ENCODE peak calls at places on chromosomes 16 and 17, in six cellular contexts. E is colonic mucosa, T is lower leg skin, J is AG04450, H is astrocyte, Y is suprapubic skin. W is an unnamed sample.

GRCh38 chr16:16006650-16007049 is 57.2 kb downstream of the ABCC1 start:
- DNase-seq in T (no peak), Y (no peak), H (no peak), E (no peak), J (no peak), W (no peak)

GRCh38 chr16:80233097-80233835 is 307.5 kb upstream of the DYNLRB2 start:
- DNase-seq in E (no peak), Y (no peak), T (no peak), J (no peak), H (peak), W (no peak)

GRCh38 chr16:48498761-48499600 is 111.0 kb downstream of the N4BP1 start:
- DNase-seq in J (no peak), E (peak), T (peak), H (peak), Y (no peak), W (no peak)

GRCh38 chr17:77425791-77426641 is 285.2 kb downstream of the SEC14L1 start:
- DNase-seq in E (no peak), Y (no peak), H (peak), J (peak), T (no peak), W (no peak)

GRCh38 chr16:81798311-81799137 is 19.4 kb downstream of the PLCG2 start:
- DNase-seq in H (no peak), J (no peak), Y (no peak), E (no peak), T (no peak), W (no peak)

GRCh38 chr17:70099267-70099666 is 24.2 kb downstream of the KCNJ16 start:
- DNase-seq in E (no peak), H (no peak), Y (no peak), J (no peak), T (no peak), W (no peak)

GRCh38 chr17:35344262-35344661 is 29.2 kb downstream of the SLFN11 start:
- DNase-seq in H (no peak), J (no peak), E (no peak), T (no peak), Y (no peak), W (no peak)

GRCh38 chr17:34383225-34383615 is 20.2 kb upstream of the CCL1 start:
- DNase-seq in T (peak), J (no peak), Y (no peak), H (no peak), E (no peak), W (no peak)

GRCh38 chr16:85460252-85460982 is 152.7 kb upstream of the GSE1 start:
- DNase-seq in T (no peak), Y (no peak), H (no peak), J (no peak), E (peak), W (peak)

GRCh38 chr16:61936522-61936921 is 99.7 kb downstream of the CDH8 start:
- DNase-seq in T (no peak), J (no peak), E (no peak), Y (no peak), H (no peak), W (no peak)

GRCh38 chr17:78944026-78944425 is 18.8 kb upstream of the TIMP2 start:
- DNase-seq in Y (no peak), T (no peak), H (no peak), E (no peak), J (no peak), W (no peak)

GRCh38 chr17:66989076-66989475 is 24.6 kb downstream of the CACNG4 start:
- DNase-seq in J (no peak), Y (no peak), E (no peak), T (no peak), H (no peak), W (no peak)

GRCh38 chr17:73203788-73204479 is 11.1 kb downstream of the COG1 start:
- DNase-seq in H (no peak), E (no peak), Y (no peak), T (peak), J (no peak), W (no peak)

GRCh38 chr17:10987786-10988185 is 149.9 kb upstream of the PIRT start:
- DNase-seq in E (no peak), J (no peak), T (peak), H (no peak), Y (no peak), W (no peak)

GRCh38 chr16:1143761-1144450 is 9.0 kb upstream of the CACNA1H start:
- DNase-seq in J (no peak), E (no peak), Y (no peak), T (no peak), H (no peak), W (no peak)

GRCh38 chr17:77424585-77425344 is 284.0 kb downstream of the SEC14L1 start:
- DNase-seq in T (peak), E (peak), J (peak), Y (peak), H (peak), W (no peak)

GRCh38 chr17:42980766-42981397 is 517 bp downstream of the RUNDC1 start:
- DNase-seq in T (no peak), E (peak), Y (no peak), J (no peak), H (peak), W (peak)

GRCh38 chr16:69106491-69107291 is 1.2 kb downstream of the HAS3 start:
- DNase-seq in Y (no peak), E (peak), T (no peak), H (no peak), J (no peak), W (no peak)

GRCh38 chr16:3562914-3563480 is 14.2 kb downstream of the NLRC3 start:
- DNase-seq in Y (no peak), T (no peak), J (no peak), H (no peak), E (no peak), W (no peak)

GRCh38 chr16:20762404-20763123 is 1.2 kb upstream of the ACSM3 start:
- DNase-seq in J (no peak), H (no peak), T (no peak), Y (no peak), E (no peak), W (no peak)

GRCh38 chr16:57386381-57386951 is 14.2 kb downstream of the CX3CL1 start:
- DNase-seq in E (no peak), Y (no peak), H (no peak), J (no peak), T (no peak), W (no peak)

GRCh38 chr17:31424944-31425582 is 33.6 kb downstream of the RAB11FIP4 start:
- DNase-seq in E (no peak), J (no peak), T (no peak), H (peak), Y (no peak), W (peak)

GRCh38 chr17:47665655-47666054 is 15.9 kb downstream of the KPNB1 start:
- DNase-seq in T (no peak), E (no peak), H (no peak), Y (no peak), J (no peak), W (no peak)

GRCh38 chr17:50779747-50780363 is 12.5 kb upstream of the ANKRD40CL start:
- DNase-seq in J (no peak), H (no peak), Y (no peak), T (no peak), E (no peak), W (no peak)

GRCh38 chr17:17181666-17182600 is 24.2 kb downstream of the PLD6 start:
- DNase-seq in E (no peak), Y (no peak), T (no peak), H (no peak), J (no peak), W (no peak)

GRCh38 chr16:48247311-48247710 is at the start of gene ABCC11:
- DNase-seq in T (no peak), E (no peak), Y (no peak), J (no peak), H (no peak), W (no peak)

GRCh38 chr17:21125862-21126261 is 902 bp upstream of the DHRS7B start:
- DNase-seq in J (no peak), T (no peak), H (no peak), E (no peak), Y (no peak), W (no peak)

GRCh38 chr17:8473451-8474192 is 37.9 kb downstream of the NDEL1 start:
- DNase-seq in E (no peak), T (peak), J (no peak), H (no peak), Y (no peak), W (no peak)

GRCh38 chr17:19362293-19363113 is at the start of gene B9D1:
- DNase-seq in Y (peak), H (peak), E (peak), J (peak), T (peak), W (peak)

GRCh38 chr16:69501956-69502457 is 63.8 kb upstream of the NFAT5 start:
- DNase-seq in J (no peak), H (no peak), E (no peak), T (no peak), Y (no peak), W (no peak)

GRCh38 chr17:80117491-80118401 is 16.4 kb downstream of the GAA start:
- DNase-seq in H (no peak), Y (peak), T (peak), E (no peak), J (no peak), W (peak)

GRCh38 chr16:10827691-10828341 is 9.2 kb upstream of the TVP23A start:
- DNase-seq in H (peak), Y (peak), T (peak), J (peak), E (peak), W (no peak)

GRCh38 chr16:83935858-83936255 is 17.2 kb upstream of the OSGIN1 start:
- DNase-seq in Y (no peak), E (no peak), H (no peak), J (no peak), T (no peak), W (no peak)

GRCh38 chr17:27631409-27631755 is 394 bp downstream of the LGALS9 start:
- DNase-seq in E (no peak), T (no peak), H (no peak), J (no peak), Y (no peak), W (no peak)

GRCh38 chr16:56426585-56426984 is 1.2 kb upstream of the AMFR start:
- DNase-seq in E (no peak), T (no peak), J (no peak), H (no peak), Y (no peak), W (no peak)

GRCh38 chr17:41976142-41976768 is 9.7 kb downstream of the CNP start:
- DNase-seq in T (no peak), J (no peak), E (no peak), H (no peak), Y (no peak), W (no peak)

GRCh38 chr16:67015317-67015731 is 13.6 kb upstream of the CBFB start:
- DNase-seq in T (peak), Y (peak), J (no peak), H (no peak), E (no peak), W (peak)

GRCh38 chr16:67016143-67016542 is 12.8 kb upstream of the CBFB start:
- DNase-seq in E (no peak), Y (peak), H (no peak), J (no peak), T (peak), W (no peak)

GRCh38 chr16:67013238-67013822 is 15.6 kb upstream of the CBFB start:
- DNase-seq in J (no peak), Y (no peak), H (no peak), T (no peak), E (no peak), W (peak)

GRCh38 chr16:67014641-67015315 is 14.2 kb upstream of the CBFB start:
- DNase-seq in T (no peak), Y (peak), J (no peak), E (no peak), H (no peak), W (no peak)

DNA sequence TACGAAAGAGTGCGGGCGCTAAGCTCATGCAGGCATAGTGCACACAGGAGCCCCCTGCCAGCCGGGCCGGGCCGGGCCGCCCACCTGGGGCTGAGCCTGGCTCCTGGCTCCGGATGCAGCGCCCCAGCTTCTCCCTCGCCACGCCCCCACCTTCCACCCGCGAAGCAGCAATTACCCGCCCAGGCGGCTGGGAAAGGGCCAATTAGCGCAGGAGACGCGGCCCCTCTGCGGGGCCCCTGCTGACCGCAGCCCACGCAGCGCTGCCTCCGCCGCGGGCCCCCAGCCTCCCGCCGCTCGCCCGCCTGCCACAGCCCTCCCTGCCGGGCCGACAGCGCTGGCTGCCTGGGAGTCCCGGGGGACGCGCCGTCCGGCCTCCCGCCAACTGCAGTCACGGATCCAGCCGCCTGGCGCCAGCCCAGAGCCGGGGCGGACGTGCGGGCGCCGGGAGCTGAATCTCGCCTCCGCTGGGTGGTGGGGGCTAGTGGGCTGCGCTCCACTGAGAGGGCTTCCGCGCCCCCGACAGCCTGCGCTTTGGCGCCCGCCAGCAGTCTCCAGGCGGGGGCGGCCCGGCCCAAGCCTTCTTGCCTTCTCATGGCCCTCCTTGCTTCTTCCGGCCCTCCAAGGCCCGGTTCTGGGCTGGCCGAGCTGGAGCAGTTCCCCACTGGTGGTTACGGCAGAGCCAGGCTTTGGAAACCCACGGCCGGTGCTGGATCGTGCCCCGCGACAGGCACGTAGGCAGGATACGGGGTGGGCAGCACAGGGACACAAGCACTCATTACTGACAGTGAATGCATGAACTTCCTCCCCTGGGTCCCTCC is 14.9 kb upstream of the CBFB start:
- DNase-seq in E (peak), T (peak), J (no peak), H (peak), Y (no peak), W (peak)
- TF ChIP-seq CTCF in E (no peak), T (no peak), J (peak), H (no peak), Y (peak), W (peak)

DNA sequence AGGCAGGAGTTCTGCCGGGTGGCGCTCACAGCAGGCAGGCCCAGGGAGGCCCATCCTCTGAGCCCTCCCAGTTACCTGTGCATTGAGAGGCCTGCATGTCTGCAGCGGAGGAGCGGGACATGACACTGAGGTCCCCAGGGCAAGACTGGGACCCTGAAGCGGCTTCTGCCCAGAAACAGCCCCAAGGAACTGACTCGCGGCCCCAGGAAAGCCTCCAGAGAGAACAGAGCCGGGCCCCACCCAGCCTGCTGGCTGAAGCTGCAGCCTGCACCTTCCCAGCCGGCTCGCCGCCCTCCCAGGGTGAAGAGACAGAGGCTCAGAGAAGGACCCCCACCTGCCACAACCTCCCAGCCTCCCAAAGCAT is 16.5 kb downstream of the ZNF423 start:
- DNase-seq in J (no peak), T (no peak), E (no peak), Y (no peak), H (no peak), W (no peak)
- H3K4me3 ChIP-seq in J (no peak), T (no peak), E (no peak), Y (no peak), H (no peak), W (no peak)

GRCh38 chr17:82304826-82305726 is 12.3 kb downstream of the CD7 start:
- DNase-seq in E (no peak), Y (no peak), H (no peak), T (no peak), J (no peak), W (peak)
- TF ChIP-seq CTCF in E (no peak), Y (no peak), H (no peak), T (no peak), J (no peak), W (peak)

GRCh38 chr16:74841469-74841868 is 66.8 kb upstream of the FA2H start:
- DNase-seq in Y (peak), H (no peak), E (no peak), T (peak), J (no peak), W (no peak)

GRCh38 chr16:74842413-74842812 is 67.8 kb upstream of the FA2H start:
- DNase-seq in T (peak), E (no peak), Y (peak), J (no peak), H (no peak), W (no peak)

GRCh38 chr16:74846714-74847113 is 72.1 kb upstream of the FA2H start:
- DNase-seq in E (no peak), T (no peak), H (no peak), Y (no peak), J (no peak), W (no peak)

GRCh38 chr16:74841904-74842303 is 67.3 kb upstream of the FA2H start:
- DNase-seq in E (no peak), H (no peak), J (no peak), T (peak), Y (peak), W (no peak)

GRCh38 chr16:74844041-74844826 is 69.6 kb upstream of the FA2H start:
- DNase-seq in Y (peak), H (no peak), E (no peak), T (no peak), J (no peak), W (no peak)
- H3K4me3 ChIP-seq in Y (no peak), H (no peak), E (no peak), T (no peak), J (no peak), W (no peak)

GRCh38 chr17:57085448-57086068 is 512 bp downstream of the AKAP1 start:
- DNase-seq in Y (peak), T (peak), H (no peak), E (peak), J (no peak), W (peak)
- TF ChIP-seq CTCF in Y (no peak), T (no peak), H (no peak), E (no peak), J (peak), W (peak)

GRCh38 chr17:81567191-81567590 is 15.0 kb upstream of the FAAP100 start:
- DNase-seq in J (no peak), Y (no peak), H (no peak), T (no peak), E (no peak), W (no peak)
- H3K4me3 ChIP-seq in J (peak), Y (peak), H (peak), T (no peak), E (no peak), W (no peak)

GRCh38 chr17:1482686-1483445 is 9.6 kb downstream of the MYO1C start:
- DNase-seq in Y (no peak), T (no peak), E (no peak), J (no peak), H (no peak), W (no peak)

GRCh38 chr17:1484060-1484535 is 8.4 kb downstream of the MYO1C start:
- DNase-seq in T (no peak), Y (no peak), E (peak), J (no peak), H (no peak), W (no peak)

GRCh38 chr17:1485748-1486376 is 6.6 kb downstream of the MYO1C start:
- DNase-seq in Y (no peak), E (peak), J (no peak), T (peak), H (peak), W (peak)

GRCh38 chr17:1485311-1485747 is 7.2 kb downstream of the MYO1C start:
- DNase-seq in E (peak), Y (no peak), J (no peak), H (no peak), T (peak), W (peak)

DNA sequence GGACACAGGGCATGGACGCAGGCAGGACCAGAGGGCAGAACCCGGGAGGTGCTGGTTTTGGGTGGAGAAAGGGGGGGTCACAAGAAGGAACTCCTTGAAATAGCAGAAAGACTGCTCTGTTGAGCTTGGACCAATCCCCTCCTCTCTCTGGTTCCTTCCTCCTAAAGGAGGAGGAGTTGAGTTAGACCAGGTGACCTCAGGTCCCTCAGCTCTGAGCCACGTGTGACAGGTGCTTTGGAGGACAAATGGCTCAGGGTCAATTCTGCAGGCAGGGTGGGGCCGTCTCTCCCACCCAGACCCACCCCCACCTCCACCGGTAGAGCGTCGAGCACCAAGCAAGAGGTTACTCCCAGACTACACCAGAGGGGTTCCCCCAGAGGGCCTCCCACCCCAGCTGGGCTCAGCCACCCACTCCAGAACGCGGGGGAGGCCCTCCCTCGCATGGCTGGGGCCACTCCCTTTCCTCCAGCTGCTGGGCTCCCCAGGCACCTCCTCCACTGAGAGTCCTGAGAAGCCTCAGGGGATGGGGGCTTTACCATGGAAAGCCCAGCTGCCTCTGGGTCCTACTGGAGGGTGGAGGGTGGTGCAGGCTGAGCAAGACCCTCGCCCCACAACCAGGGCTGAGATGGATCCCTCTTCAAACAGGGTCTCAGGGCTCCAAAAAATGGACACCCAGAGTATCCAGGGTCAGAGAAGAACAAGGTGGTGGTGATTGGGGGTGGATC is 7.7 kb downstream of the MYO1C start:
- DNase-seq in H (no peak), E (peak), Y (no peak), T (peak), J (no peak), W (peak)
- TF ChIP-seq CTCF in H (no peak), E (peak), Y (no peak), T (no peak), J (peak), W (peak)

GRCh38 chr16:73040136-73040535 is 7.8 kb downstream of the ZFHX3 start:
- DNase-seq in Y (no peak), E (no peak), J (no peak), H (no peak), T (no peak), W (no peak)
- H3K4me3 ChIP-seq in Y (no peak), E (no peak), J (no peak), H (no peak), T (no peak), W (no peak)

GRCh38 chr16:30142672-30143346 is 19.8 kb upstream of the MAPK3 start:
- DNase-seq in Y (no peak), J (no peak), E (no peak), T (no peak), H (no peak), W (peak)
- TF ChIP-seq CTCF in Y (no peak), J (no peak), E (no peak), T (no peak), H (no peak), W (peak)

W was measured in WERI-Rb-1.